ENCODE peak calls at places on chromosomes 7 and 10, in eight cellular contexts. D is GM10248; G is brain pericyte; I is choroid plexus epithelial cell; L is AG10803; T is ELR; Q is aorta; E is activated CD8-positive, alpha-beta memory T cell treated with anti-CD3 and anti-CD28 coated beads, Interleukin-2, amount 50 U/mL, for 48 hours. P is an unnamed sample.

GRCh38 chr10:117345143-117345542 is 30.1 kb downstream of the PDZD8 start:
- DNase-seq in D (no peak), G (peak; percentile 31), I (peak; percentile 66), L (no peak), T (peak; percentile 15), Q (no peak), E (no peak), P (no peak)

GRCh38 chr10:101760510-101760909 is 15.4 kb downstream of the FGF8 start:
- DNase-seq in D (no peak), G (no peak), I (no peak), L (peak; percentile 17), T (no peak), Q (no peak), E (no peak), P (no peak)

GRCh38 chr10:86536294-86536861 is 14.8 kb upstream of the WAPL start:
- DNase-seq in D (peak; percentile 56), G (no peak), I (no peak), L (no peak), T (no peak), Q (no peak), E (peak; percentile 73), P (no peak)

GRCh38 chr10:111295788-111296187 is 219.0 kb downstream of the ADRA2A start:
- DNase-seq in D (no peak), G (no peak), I (no peak), L (peak; percentile 25), T (no peak), Q (no peak), E (no peak), P (peak; percentile 19)

GRCh38 chr10:80196270-80196949 is 8.9 kb downstream of the ANXA11 start:
- DNase-seq in D (peak; percentile 64), G (no peak), I (peak; percentile 32), L (peak; percentile 53), T (peak; percentile 49), Q (no peak), E (peak; percentile 79), P (peak; percentile 42)

GRCh38 chr7:2621948-2622640 is 9.7 kb upstream of the TTYH3 start:
- DNase-seq in D (no peak), G (no peak), I (peak; percentile 40), L (no peak), T (no peak), Q (peak; percentile 77), E (no peak), P (no peak)

GRCh38 chr10:118950190-118950658 is 79.3 kb upstream of the NANOS1 start:
- DNase-seq in D (no peak), G (no peak), I (peak; percentile 22), L (no peak), T (peak; percentile 72), Q (no peak), E (no peak), P (no peak)

GRCh38 chr7:135308583-135309327 is 75.1 kb downstream of the STRA8 start:
- DNase-seq in D (no peak), G (no peak), I (no peak), L (no peak), T (no peak), Q (no peak), E (no peak), P (no peak)

GRCh38 chr7:27910341-27910740 is 170.4 kb downstream of the TAX1BP1 start:
- DNase-seq in D (no peak), G (no peak), I (no peak), L (peak; percentile 64), T (no peak), Q (no peak), E (no peak), P (no peak)